ENCODE peak calls at places on chromosomes 6 and 20, in seven cellular contexts. E, G, K, O, Q, H and V are unnamed samples.

GRCh38 chr6:153167907-153168306 is 36.8 kb upstream of the RGS17 start:
- DNase-seq in E (no peak), G (no peak), K (no peak), O (no peak), Q (no peak), H (no peak), V (no peak)

GRCh38 chr20:6994452-6994851 is 227.0 kb downstream of the BMP2 start:
- DNase-seq in E (no peak), G (no peak), K (no peak), O (no peak), Q (no peak), H (no peak), V (no peak)

GRCh38 chr20:21511850-21512633 is 1.8 kb downstream of the NKX2-2 start:
- DNase-seq in E (no peak), G (peak; percentile 26), K (no peak), O (no peak), Q (peak; percentile 54), H (no peak), V (no peak)

GRCh38 chr20:23244207-23244915 is 106.2 kb upstream of the NXT1 start:
- DNase-seq in E (no peak), G (no peak), K (no peak), O (no peak), Q (no peak), H (no peak), V (no peak)

GRCh38 chr20:46970937-46971630 is 76.4 kb downstream of the EYA2 start:
- DNase-seq in E (no peak), G (no peak), K (peak; percentile 32), O (peak; percentile 17), Q (peak; percentile 75), H (no peak), V (peak; percentile 92)

GRCh38 chr6:16201706-16202105 is 36.7 kb upstream of the GMPR start:
- DNase-seq in E (no peak), G (no peak), K (no peak), O (no peak), Q (no peak), H (no peak), V (no peak)

GRCh38 chr6:154292855-154293519 is 63.6 kb downstream of the IPCEF1 start:
- DNase-seq in E (no peak), G (no peak), K (peak; percentile 66), O (no peak), Q (no peak), H (no peak), V (peak; percentile 13)

GRCh38 chr6:27375613-27376079 is 12.9 kb upstream of the ZNF391 start:
- DNase-seq in E (no peak), G (no peak), K (no peak), O (no peak), Q (no peak), H (no peak), V (no peak)